ENCODE peak calls at places on chromosomes 2 and 18, in four cellular contexts. N, P, Q and E are unnamed samples.

GRCh38 chr18:49734836-49735235 is 78.5 kb downstream of the ACAA2 start:
- DNase-seq in N (no peak), Q (no peak), P (no peak), E (no peak)

GRCh38 chr2:133566967-133567645 is 1.2 kb downstream of the NCKAP5 start:
- DNase-seq in P (no peak), N (no peak), Q (no peak), E (no peak)

GRCh38 chr2:231429152-231429551 is 33.6 kb downstream of the B3GNT7 start:
- DNase-seq in Q (no peak), N (no peak), P (no peak), E (no peak)

GRCh38 chr2:166184789-166185188 is 57.0 kb upstream of the SCN1A start:
- DNase-seq in P (no peak), Q (no peak), N (no peak), E (no peak)

GRCh38 chr2:100248971-100249370 is 73.3 kb downstream of the LONRF2 start:
- DNase-seq in N (no peak), Q (no peak), P (no peak), E (no peak)

GRCh38 chr2:86221066-86221684 is 21.9 kb downstream of the MRPL35 start:
- DNase-seq in Q (no peak), P (peak), N (peak), E (peak)

GRCh38 chr18:35073186-35074105 is 32.2 kb downstream of the MAPRE2 start:
- DNase-seq in Q (no peak), N (no peak), P (no peak), E (no peak)

GRCh38 chr18:986071-986470 is 81.4 kb downstream of the ADCYAP1 start:
- DNase-seq in Q (no peak), P (no peak), N (no peak), E (peak)

GRCh38 chr2:178109813-178110212 is 2.4 kb upstream of the RBM45 start:
- DNase-seq in Q (no peak), P (peak), N (peak), E (no peak)

DNA sequence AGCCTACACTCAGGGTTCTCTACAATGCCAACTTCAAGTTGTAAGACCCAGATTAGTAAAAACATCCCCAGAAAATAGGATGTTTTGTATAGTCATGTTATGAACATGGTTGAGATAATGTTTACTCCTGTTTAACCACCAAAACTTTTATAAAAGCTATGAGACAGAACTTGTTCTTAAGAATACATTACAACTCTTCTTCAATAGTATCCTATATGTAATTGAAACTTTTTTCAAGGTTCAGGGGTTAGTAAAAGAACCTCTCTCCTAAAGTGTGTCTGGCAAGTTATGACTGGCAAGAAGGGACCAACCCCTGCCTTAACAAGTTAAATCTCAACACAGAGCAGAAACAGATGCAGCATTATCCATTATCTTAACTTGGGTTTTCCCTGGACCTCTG is 118.8 kb upstream of the STK17B start:
- DNase-seq in Q (no peak), P (no peak), N (no peak), E (no peak)
- TF ChIP-seq TEAD4 in Q (no peak), P (no peak), N (no peak), E (no peak)

GRCh38 chr18:10025756-10026290 is 112.0 kb downstream of the VAPA start:
- DNase-seq in N (no peak), P (no peak), Q (no peak), E (no peak)
- TF ChIP-seq TEAD4 in N (no peak), P (no peak), Q (no peak), E (no peak)

DNA sequence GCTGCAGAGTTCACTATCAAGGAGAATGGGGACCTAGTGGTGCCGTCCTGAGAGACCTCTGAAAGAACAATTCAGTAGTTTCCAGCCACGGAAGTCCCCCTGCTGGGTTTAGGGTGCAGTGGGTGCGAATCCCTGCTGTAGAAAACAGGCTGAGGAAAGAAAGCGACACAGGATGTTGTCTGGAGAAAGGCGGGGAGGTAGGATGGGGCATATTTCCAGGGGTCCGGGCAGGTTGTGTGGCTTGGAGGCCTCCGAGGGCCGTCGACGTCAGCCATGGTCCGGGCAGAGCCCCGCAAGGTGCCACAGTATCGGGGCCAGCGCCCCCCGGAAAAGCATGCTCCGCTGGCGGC is 807 bp upstream of the CREB1 start:
- DNase-seq in P (no peak), Q (no peak), N (no peak), E (no peak)
- TF ChIP-seq TEAD4 in P (no peak), Q (no peak), N (no peak), E (no peak)

GRCh38 chr18:63199743-63200241 is 119.8 kb downstream of the BCL2 start:
- DNase-seq in P (no peak), Q (no peak), N (no peak), E (no peak)
- TF ChIP-seq TEAD4 in P (no peak), Q (no peak), N (no peak), E (no peak)

GRCh38 chr2:226756131-226756530 is 43.5 kb downstream of the IRS1 start:
- DNase-seq in Q (no peak), P (no peak), N (no peak), E (no peak)

GRCh38 chr2:226759768-226760167 is 39.9 kb downstream of the IRS1 start:
- DNase-seq in Q (no peak), P (no peak), N (no peak), E (no peak)

GRCh38 chr2:226760412-226761194 is 39.0 kb downstream of the IRS1 start:
- DNase-seq in P (no peak), Q (no peak), N (no peak), E (no peak)

GRCh38 chr2:226761195-226761583 is 38.4 kb downstream of the IRS1 start:
- DNase-seq in Q (no peak), P (no peak), N (no peak), E (no peak)

DNA sequence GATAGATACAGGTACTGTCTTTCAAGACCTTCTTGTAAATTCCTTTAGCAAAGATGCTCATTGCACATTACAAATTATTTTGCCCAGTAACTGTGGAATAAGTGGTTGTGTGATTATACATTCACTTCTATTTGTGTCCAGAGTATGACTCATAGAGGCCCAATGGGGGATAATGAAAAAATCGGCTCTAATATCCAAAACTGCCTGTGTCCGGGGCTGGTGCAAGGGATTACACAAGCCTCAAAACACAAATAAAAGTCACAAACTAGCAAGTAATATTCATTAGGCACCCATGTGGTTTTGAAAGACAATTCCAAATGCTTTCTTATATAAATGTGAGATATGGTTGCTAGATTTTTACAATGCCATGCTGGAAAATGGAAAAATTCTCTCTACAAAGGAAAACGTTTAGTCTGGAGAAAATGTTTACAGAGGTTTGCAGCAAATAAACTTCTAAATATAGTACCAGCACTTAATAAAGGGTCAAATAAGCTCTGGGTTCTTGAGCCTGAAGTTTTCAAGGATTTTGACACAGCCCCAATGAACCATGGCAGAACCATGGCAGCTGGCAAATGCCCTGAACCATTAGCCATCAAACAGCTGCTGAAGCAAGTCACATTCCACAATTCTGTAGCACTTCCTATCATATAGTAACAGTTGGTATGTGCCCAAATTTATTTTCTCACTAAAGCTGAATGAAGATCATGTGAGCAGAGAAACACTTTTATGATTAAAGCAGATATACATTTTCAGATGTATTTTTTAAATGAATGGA is 40.5 kb downstream of the IRS1 start:
- DNase-seq in P (no peak), Q (no peak), N (no peak), E (no peak)
- TF ChIP-seq TEAD4 in P (no peak), Q (no peak), N (no peak), E (no peak)